ENCODE peak calls at places on chromosomes 13 and 19, in five cellular contexts. C, I, N, T and M are unnamed samples. For H3K36me3, the result is how much of the 10 kb centered on the place peaks cover.

GRCh38 chr19:38691938-38692457 is 44.5 kb downstream of the ACTN4 start:
- DNase-seq in C (no peak), I (peak), N (no peak), T (peak), M (peak)

GRCh38 chr19:14147797-14148605 is 11.6 kb upstream of the ASF1B start:
- DNase-seq in C (peak), I (peak), N (peak), T (peak), M (no peak)

GRCh38 chr13:81639984-81640582 is 1299.2 kb upstream of the SPRY2 start:
- DNase-seq in C (no peak), I (no peak), N (no peak), T (no peak), M (no peak)

GRCh38 chr19:38693380-38694223 is 46.2 kb downstream of the ACTN4 start:
- DNase-seq in C (no peak), I (peak), N (no peak), T (no peak), M (no peak)

GRCh38 chr13:77857810-77858209 is 60.8 kb downstream of the EDNRB start:
- DNase-seq in C (no peak), I (no peak), N (no peak), T (no peak), M (no peak)

GRCh38 chr13:80338781-80339577 is 1.9 kb downstream of the SPRY2 start:
- DNase-seq in C (peak), I (peak), N (peak), T (peak), M (peak)

GRCh38 chr13:28657784-28658538 is 969 bp upstream of the POMP start:
- DNase-seq in C (no peak), I (no peak), N (no peak), T (no peak), M (no peak)

GRCh38 chr19:50562329-50562728 is 5.9 kb downstream of the LRRC4B start:
- DNase-seq in C (no peak), I (no peak), N (no peak), T (no peak), M (no peak)

GRCh38 chr19:33312065-33312464 is 9.7 kb upstream of the CEBPA start:
- DNase-seq in C (no peak), I (no peak), N (no peak), T (no peak), M (no peak)

GRCh38 chr19:14048439-14049153 is 13.3 kb downstream of the PALM3 start:
- DNase-seq in C (no peak), I (peak), N (peak), T (no peak), M (no peak)

GRCh38 chr13:31090921-31091624 is 70.6 kb downstream of the HSPH1 start:
- DNase-seq in C (no peak), I (no peak), N (no peak), T (no peak), M (no peak)

GRCh38 chr13:51767100-51767499 is 36.9 kb downstream of the DHRS12 start:
- DNase-seq in C (no peak), I (no peak), N (no peak), T (no peak), M (no peak)

GRCh38 chr13:21039097-21039800 is 22.1 kb downstream of the LATS2 start:
- DNase-seq in C (no peak), I (no peak), N (no peak), T (no peak), M (no peak)

GRCh38 chr19:38527466-38528136 is 90.2 kb downstream of the MAP4K1 start:
- DNase-seq in C (no peak), I (no peak), N (no peak), T (no peak), M (no peak)

GRCh38 chr19:31338069-31338767 is 11.0 kb downstream of the TSHZ3 start:
- DNase-seq in C (no peak), I (peak), N (no peak), T (peak), M (no peak)

GRCh38 chr19:21519488-21519887 is 14.1 kb downstream of the ZNF429 start:
- DNase-seq in C (no peak), I (no peak), N (no peak), T (no peak), M (no peak)

GRCh38 chr19:50387176-50387867 is 3.2 kb downstream of the POLD1 start:
- DNase-seq in C (no peak), I (peak), N (no peak), T (no peak), M (no peak)

GRCh38 chr19:39411006-39411831 is 1.2 kb upstream of the PLEKHG2 start:
- DNase-seq in C (no peak), I (peak), N (peak), T (peak), M (no peak)

GRCh38 chr13:28530729-28531194 is 35.8 kb upstream of the FLT1 start:
- DNase-seq in C (no peak), I (no peak), N (no peak), T (no peak), M (no peak)

GRCh38 chr13:24270639-24271131 is 38.7 kb upstream of the C1QTNF9 start:
- DNase-seq in C (no peak), I (peak), N (peak), T (peak), M (no peak)

GRCh38 chr19:28039677-28040381 is 1173.1 kb downstream of the UQCRFS1 start:
- DNase-seq in C (no peak), I (no peak), N (no peak), T (no peak), M (no peak)

GRCh38 chr13:107480130-107480529 is 735.2 kb downstream of the LIG4 start:
- DNase-seq in C (no peak), I (no peak), N (no peak), T (no peak), M (no peak)

GRCh38 chr13:110915874-110916670 is 1.2 kb upstream of the ANKRD10 start:
- DNase-seq in C (no peak), I (no peak), N (no peak), T (no peak), M (peak)

GRCh38 chr13:46146898-46147297 is 35.1 kb downstream of the LCP1 start:
- DNase-seq in C (no peak), I (peak), N (no peak), T (no peak), M (no peak)

GRCh38 chr13:97274782-97275252 is 52.7 kb downstream of the MBNL2 start:
- DNase-seq in C (no peak), I (no peak), N (no peak), T (no peak), M (peak)

GRCh38 chr13:36454121-36454520 is 21.8 kb downstream of the CCNA1 start:
- DNase-seq in C (no peak), I (no peak), N (no peak), T (no peak), M (no peak)

GRCh38 chr13:43023244-43023931 is at the start of gene DNAJC15:
- DNase-seq in C (peak), I (peak), N (peak), T (peak), M (peak)

GRCh38 chr19:14770136-14770535 is 8.2 kb downstream of the ADGRE2 start:
- DNase-seq in C (peak), I (no peak), N (no peak), T (no peak), M (no peak)

GRCh38 chr19:5562280-5562679 is 5.5 kb downstream of the TINCR start:
- DNase-seq in C (no peak), I (no peak), N (no peak), T (no peak), M (no peak)

GRCh38 chr19:5563941-5564612 is 3.7 kb downstream of the TINCR start:
- DNase-seq in C (no peak), I (peak), N (no peak), T (no peak), M (peak)

GRCh38 chr19:5564930-5565329 is 2.8 kb downstream of the TINCR start:
- DNase-seq in C (no peak), I (no peak), N (no peak), T (no peak), M (no peak)

GRCh38 chr19:5561559-5561958 is 6.2 kb downstream of the TINCR start:
- DNase-seq in C (no peak), I (no peak), N (no peak), T (no peak), M (no peak)

DNA sequence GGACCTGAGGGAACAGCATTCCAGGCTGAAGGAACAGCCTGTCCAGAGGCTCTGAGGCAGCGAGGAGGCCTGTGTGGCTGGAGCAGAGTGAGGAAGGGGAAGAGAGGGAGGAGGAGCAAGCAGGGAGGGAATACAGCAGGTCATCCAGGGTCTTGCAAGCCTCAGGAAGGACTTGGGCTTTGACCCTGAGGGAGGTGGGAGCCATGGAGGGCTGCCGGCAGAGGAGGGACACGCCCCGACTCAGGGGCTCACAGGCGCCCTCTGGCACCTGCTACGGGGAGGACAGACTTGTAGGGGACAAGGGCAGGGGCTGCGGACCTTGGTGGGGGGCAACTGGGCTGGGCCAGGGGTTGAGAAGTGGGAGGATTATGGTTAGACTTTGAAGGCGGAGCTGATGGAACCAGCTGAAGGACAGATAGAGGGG is 4.7 kb downstream of the TINCR start:
- DNase-seq in C (no peak), I (no peak), N (no peak), T (no peak), M (no peak)
- TF ChIP-seq CTCF in C (no peak), I (peak), N (no peak), T (no peak), M (no peak)

DNA sequence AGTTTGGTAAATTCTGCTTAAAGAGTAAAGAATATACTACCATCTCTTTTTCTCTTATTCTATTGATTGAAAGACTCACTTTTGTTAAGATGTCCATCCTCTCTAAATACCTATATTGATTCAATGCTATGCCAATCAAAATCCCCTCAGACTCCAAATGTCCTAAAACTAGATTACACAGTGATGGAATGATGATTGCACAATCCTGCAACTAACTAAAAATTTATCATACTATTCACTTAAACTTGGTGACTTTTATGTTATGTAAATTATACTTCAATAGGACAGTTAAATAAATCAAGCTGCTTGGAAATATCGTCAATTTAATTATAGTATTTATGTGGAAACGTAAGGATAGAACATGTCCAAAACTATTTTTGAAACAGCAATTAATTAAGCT is 2765.1 kb upstream of the PCDH20 start:
- DNase-seq in C (no peak), I (no peak), N (no peak), T (no peak), M (no peak)
- H3K36me3 ChIP-seq in C (under half), I (under half), N (under half), T (under half), M (under half)

DNA sequence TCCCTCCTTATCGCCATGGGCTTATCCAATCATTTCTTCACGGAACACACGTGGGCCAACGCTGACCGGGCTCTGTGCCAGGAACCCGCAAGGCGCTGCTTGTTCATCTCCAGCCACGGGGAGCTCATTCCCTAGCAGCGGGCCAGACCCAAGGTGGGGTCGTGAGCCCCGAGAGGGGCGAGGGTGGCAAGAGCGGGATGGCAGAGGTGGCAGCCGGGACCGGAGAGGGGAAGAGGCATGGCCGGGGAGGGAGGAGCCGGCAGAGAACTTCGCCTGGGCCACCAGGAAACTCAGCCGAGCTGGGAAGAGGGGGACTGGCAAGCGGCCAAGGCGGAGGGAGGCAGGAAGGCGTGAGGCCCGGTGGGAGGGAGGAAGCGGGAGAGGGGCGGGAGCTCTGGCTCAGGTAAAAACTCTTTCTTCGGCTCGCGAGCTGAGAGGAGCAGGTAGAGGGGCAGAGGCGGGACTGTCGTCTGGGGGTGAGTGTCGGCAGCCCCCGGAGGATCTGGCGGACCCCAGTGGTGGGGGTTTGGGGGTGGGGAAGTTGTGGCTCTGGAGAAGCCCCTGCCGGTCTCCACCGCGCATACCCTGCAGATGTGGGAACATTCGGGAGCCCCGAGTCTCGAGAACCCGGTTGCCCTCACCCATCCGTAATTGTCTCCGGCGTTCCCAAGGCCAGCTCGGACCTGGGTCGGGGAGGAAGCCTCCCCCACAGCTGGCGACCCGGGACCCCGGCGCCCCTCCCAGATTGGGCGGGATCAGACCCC is at the start of gene B3GNT3:
- DNase-seq in C (no peak), I (no peak), N (peak), T (no peak), M (no peak)
- H3K4me3 ChIP-seq in C (peak), I (no peak), N (peak), T (peak), M (no peak)

GRCh38 chr13:112710855-112711527 is 21.2 kb downstream of the ATP11A start:
- DNase-seq in C (no peak), I (no peak), N (no peak), T (peak), M (no peak)

GRCh38 chr13:112713517-112714253 is 23.8 kb downstream of the ATP11A start:
- DNase-seq in C (no peak), I (no peak), N (no peak), T (peak), M (no peak)

GRCh38 chr13:112709825-112710783 is 20.3 kb downstream of the ATP11A start:
- DNase-seq in C (no peak), I (no peak), N (peak), T (peak), M (no peak)

GRCh38 chr13:112712451-112712881 is 22.6 kb downstream of the ATP11A start:
- DNase-seq in C (no peak), I (no peak), N (no peak), T (peak), M (no peak)

GRCh38 chr13:112711528-112712265 is 21.9 kb downstream of the ATP11A start:
- DNase-seq in C (peak), I (peak), N (peak), T (peak), M (peak)
- TF ChIP-seq CTCF in C (no peak), I (peak), N (no peak), T (no peak), M (peak)

DNA sequence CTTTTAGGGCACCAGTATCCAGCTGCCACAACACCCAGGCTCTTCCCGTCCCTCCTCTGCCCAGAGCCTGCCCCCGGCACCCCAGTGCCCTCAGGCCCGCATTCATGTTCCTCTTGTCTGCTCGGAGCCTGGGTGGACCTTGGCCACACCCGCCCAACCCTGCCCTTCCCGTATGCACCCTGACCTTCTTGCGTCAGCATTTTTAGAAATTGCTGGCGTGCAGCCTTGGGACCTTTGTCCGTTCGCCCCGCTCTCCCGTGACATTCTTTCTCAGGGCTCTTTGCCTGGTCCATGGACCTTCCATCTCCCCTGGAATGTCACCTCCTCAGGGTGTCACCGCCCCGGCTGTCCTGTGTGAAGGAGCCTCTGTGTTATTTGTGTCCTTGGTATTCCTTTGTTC is 7.6 kb downstream of the NUCB1 start:
- DNase-seq in C (no peak), I (no peak), N (no peak), T (no peak), M (no peak)
- H3K36me3 ChIP-seq in C (under half), I (under half), N (half or more), T (under half), M (under half)

DNA sequence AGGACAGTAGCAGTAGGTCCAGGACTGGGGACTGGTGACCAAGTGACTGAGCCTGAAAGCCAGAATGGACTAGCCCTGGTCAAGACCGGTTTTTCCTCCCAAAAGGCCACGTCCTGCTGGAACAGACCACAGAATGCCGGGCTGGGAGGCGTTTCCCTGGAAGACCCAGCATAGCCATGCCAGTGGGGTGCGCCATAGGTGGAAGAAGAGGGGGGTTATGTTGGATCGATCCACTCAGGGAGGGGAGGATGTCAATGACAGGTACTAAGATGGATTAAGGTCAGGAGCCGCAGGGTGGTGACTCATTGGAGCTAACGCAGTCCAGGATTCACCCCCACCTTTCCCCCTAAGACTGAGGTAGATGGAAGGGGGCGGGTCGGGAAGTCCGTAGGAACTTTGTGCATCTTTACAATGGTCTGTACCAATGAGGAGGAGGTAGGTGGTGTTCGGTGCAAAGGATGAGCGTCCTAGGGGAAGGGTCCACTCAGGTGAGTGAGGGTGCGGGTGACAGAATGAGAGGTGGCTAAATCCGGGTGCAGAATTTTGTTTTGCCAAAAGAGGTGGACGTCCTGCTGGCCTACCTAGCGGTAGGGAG is 21.0 kb downstream of the VASP start:
- DNase-seq in C (no peak), I (no peak), N (no peak), T (no peak), M (no peak)
- H3K4me3 ChIP-seq in C (peak), I (no peak), N (peak), T (peak), M (no peak)